ENCODE peak calls at places on chromosomes 2 and 18, in six cellular contexts. R is HCT116, B is AG09309, Z is fibroblast of lung, V is adrenal gland, Y is ovary. U is an unnamed sample.
A peak's percentile ranks its signal among the peaks of the same experiment; 100 is the strongest.

GRCh38 chr2:27081984-27082772 is 3.8 kb downstream of the EMILIN1 start:
- DNase-seq in Y (no peak), Z (no peak), B (no peak), V (no peak), R (no peak), U (no peak)

GRCh38 chr2:172484253-172484652 is 56.9 kb downstream of the ITGA6 start:
- DNase-seq in V (no peak), Z (peak; percentile 14), R (no peak), Y (no peak), B (no peak), U (peak; percentile 18)

GRCh38 chr2:201129044-201129505 is 13.1 kb downstream of the CFLAR start:
- DNase-seq in B (no peak), V (no peak), Y (no peak), R (no peak), Z (peak; percentile 92), U (peak; percentile 74)

GRCh38 chr18:43662657-43663056 is 385.4 kb upstream of the SYT4 start:
- DNase-seq in V (no peak), Y (no peak), Z (peak; percentile 93), R (no peak), B (peak; percentile 68), U (peak; percentile 86)

GRCh38 chr2:33620-34019 is 12.7 kb downstream of the FAM110C start:
- DNase-seq in R (peak; percentile 79), Z (no peak), V (no peak), B (no peak), Y (no peak), U (no peak)

GRCh38 chr2:181750305-181750704 is 70.0 kb upstream of the NEUROD1 start:
- DNase-seq in V (no peak), B (no peak), Y (no peak), Z (no peak), R (no peak), U (no peak)

GRCh38 chr2:180733330-180733729 is 247.1 kb upstream of the UBE2E3 start:
- DNase-seq in R (no peak), V (no peak), Y (no peak), B (no peak), Z (no peak), U (no peak)

GRCh38 chr2:70981421-70981820 is 3.0 kb downstream of the ANKRD53 start:
- DNase-seq in Z (no peak), V (peak; percentile 25), R (no peak), B (no peak), Y (no peak), U (no peak)

GRCh38 chr2:3523551-3524041 is 4.3 kb upstream of the ADI1 start:
- DNase-seq in R (no peak), B (no peak), V (no peak), Z (peak; percentile 63), Y (no peak), U (peak; percentile 29)

GRCh38 chr2:30611572-30611971 is 164.5 kb downstream of the LCLAT1 start:
- DNase-seq in V (no peak), R (no peak), Y (no peak), B (peak; percentile 59), Z (peak; percentile 85), U (no peak)

GRCh38 chr2:25378731-25379490 is 37.2 kb upstream of the DNMT3A start:
- DNase-seq in V (peak; percentile 56), Y (no peak), Z (peak; percentile 64), R (no peak), B (no peak), U (peak; percentile 33)

GRCh38 chr2:95698166-95698565 is 106.4 kb downstream of the TRIM43 start:
- DNase-seq in Z (peak; percentile 20), Y (no peak), V (no peak), R (no peak), B (no peak), U (peak; percentile 26)

GRCh38 chr2:164620873-164621760 is at the start of gene GRB14:
- DNase-seq in V (no peak), Y (peak; percentile 43), R (peak; percentile 28), B (no peak), Z (peak; percentile 19), U (no peak)

GRCh38 chr2:158781562-158781961 is 13.6 kb upstream of the DAPL1 start:
- DNase-seq in Y (no peak), Z (peak; percentile 87), V (no peak), R (no peak), B (peak; percentile 24), U (no peak)

GRCh38 chr2:98654702-98655488 is 46.5 kb downstream of the UNC50 start:
- DNase-seq in R (no peak), Y (no peak), B (no peak), Z (no peak), V (no peak), U (no peak)

GRCh38 chr2:208807756-208808155 is 401.2 kb downstream of the PTH2R start:
- DNase-seq in Z (peak; percentile 2), R (no peak), B (no peak), Y (no peak), V (no peak), U (no peak)

GRCh38 chr2:95121150-95121494 is 486 bp downstream of the MRPS5 start:
- DNase-seq in R (no peak), Y (no peak), Z (peak; percentile 16), V (no peak), B (no peak), U (peak; percentile 2)

GRCh38 chr2:112614201-112614840 is 29.9 kb downstream of the CHCHD5 start:
- DNase-seq in B (no peak), Z (no peak), R (no peak), V (no peak), Y (no peak), U (no peak)

GRCh38 chr2:41910126-41910525 is 137.7 kb upstream of the PKDCC start:
- DNase-seq in Z (peak; percentile 76), R (no peak), Y (no peak), V (peak; percentile 49), B (no peak), U (peak; percentile 21)

GRCh38 chr2:202842690-202843089 is 28.9 kb downstream of the ICA1L start:
- DNase-seq in Y (no peak), Z (no peak), V (no peak), B (no peak), R (no peak), U (no peak)

GRCh38 chr2:35168351-35168750 is 1187.2 kb upstream of the CRIM1 start:
- DNase-seq in Y (no peak), R (no peak), B (no peak), Z (no peak), V (no peak), U (no peak)

GRCh38 chr2:6877402-6878305 is at the start of gene RSAD2:
- DNase-seq in Z (peak; percentile 42), Y (peak; percentile 32), B (peak; percentile 5), V (peak; percentile 70), R (no peak), U (no peak)

GRCh38 chr18:63953811-63954210 is 4.7 kb downstream of the HMSD start:
- DNase-seq in B (no peak), Z (no peak), R (no peak), Y (no peak), V (no peak), U (no peak)

GRCh38 chr2:158004131-158004530 is 97.5 kb upstream of the UPP2 start:
- DNase-seq in R (no peak), V (no peak), Y (no peak), B (no peak), Z (peak; percentile 45), U (peak; percentile 25)

GRCh38 chr18:4068552-4069158 is 386.5 kb downstream of the DLGAP1 start:
- DNase-seq in B (peak; percentile 11), V (peak; percentile 69), Y (no peak), Z (peak; percentile 29), R (peak; percentile 51), U (peak; percentile 26)

GRCh38 chr2:237868631-237869356 is 9.4 kb downstream of the RAMP1 start:
- DNase-seq in Y (no peak), B (no peak), Z (peak; percentile 74), R (no peak), V (no peak), U (no peak)

GRCh38 chr2:240564571-240565266 is 3.6 kb upstream of the RNPEPL1 start:
- DNase-seq in B (no peak), Y (no peak), Z (no peak), V (peak; percentile 50), R (no peak), U (peak; percentile 14)

GRCh38 chr18:52402814-52403213 is 62.8 kb downstream of the DCC start:
- DNase-seq in B (no peak), Y (no peak), R (no peak), Z (no peak), V (no peak), U (no peak)

GRCh38 chr2:224769489-224769888 is 53.3 kb upstream of the CCDC195 start:
- DNase-seq in R (no peak), Y (no peak), V (no peak), Z (no peak), B (no peak), U (no peak)

GRCh38 chr2:28327963-28328922 is 64.4 kb upstream of the FOSL2 start:
- DNase-seq in R (no peak), B (peak; percentile 48), Y (no peak), Z (peak; percentile 41), V (peak; percentile 62), U (peak; percentile 22)

GRCh38 chr18:75830848-75831247 is 403.3 kb upstream of the SMIM21 start:
- DNase-seq in Y (no peak), R (no peak), Z (no peak), B (no peak), V (no peak), U (no peak)

GRCh38 chr2:27724905-27725693 is 46.4 kb upstream of the MRPL33 start:
- DNase-seq in Y (peak; percentile 66), V (peak; percentile 80), B (no peak), Z (peak; percentile 67), R (no peak), U (peak; percentile 40)

GRCh38 chr2:107418713-107419112 is 408.0 kb upstream of the RGPD4 start:
- DNase-seq in B (no peak), V (no peak), Y (no peak), R (no peak), Z (no peak), U (no peak)

GRCh38 chr18:23689031-23689615 is at the start of gene LAMA3:
- DNase-seq in B (no peak), V (peak; percentile 71), Z (peak; percentile 36), Y (peak; percentile 68), R (no peak), U (peak; percentile 2)
- TF ChIP-seq CTCF in B (peak; percentile 42), V (peak; percentile 9), Z (peak; percentile 10), Y (peak; percentile 19), R (no peak), U (no peak)

GRCh38 chr18:26804474-26804873 is 61.0 kb downstream of the AQP4 start:
- DNase-seq in B (no peak), Z (no peak), R (no peak), Y (no peak), V (peak; percentile 54), U (no peak)
- TF ChIP-seq CTCF in B (no peak), Z (no peak), R (peak; percentile 52), Y (no peak), V (no peak), U (no peak)

GRCh38 chr2:134790487-134790886 is 47.9 kb upstream of the ACMSD start:
- DNase-seq in Y (no peak), B (no peak), Z (no peak), V (no peak), R (no peak), U (no peak)
- TF ChIP-seq CTCF in Y (no peak), B (peak; percentile 8), Z (no peak), V (no peak), R (peak; percentile 50), U (peak; percentile 49)

GRCh38 chr2:242020196-242021004 is 150.9 kb downstream of the RTP5 start:
- DNase-seq in Y (peak; percentile 60), R (no peak), B (no peak), V (no peak), Z (no peak), U (no peak)
- TF ChIP-seq CTCF in Y (no peak), R (no peak), B (no peak), V (no peak), Z (no peak), U (no peak)